ENCODE peak calls at places on chromosome 6, in ten cellular contexts. One of them, this sample, is unnamed.

GRCh38 chr6:69421270-69421669 is 375.5 kb downstream of the LMBRD1 start:
- DNase-seq in NCI-H774: no peak
- DNase-seq in dermis blood vessel endothelial cell: no peak
- DNase-seq in central memory CD4-positive, alpha-beta T cell: no peak
- DNase-seq in cardiac muscle cell: no peak
- DNase-seq in A549: no peak
- DNase-seq in T47D: no peak
- DNase-seq in hepatocyte: no peak
- DNase-seq in esophagus squamous epithelium: no peak
- DNase-seq in mucosa of descending colon: no peak
- DNase-seq in this sample: no peak

GRCh38 chr6:39792501-39793450 is 600 bp downstream of the DAAM2 start:
- DNase-seq in NCI-H774: no peak
- DNase-seq in dermis blood vessel endothelial cell: no peak
- DNase-seq in central memory CD4-positive, alpha-beta T cell: no peak
- DNase-seq in cardiac muscle cell: no peak
- DNase-seq in A549: no peak
- DNase-seq in T47D: no peak
- DNase-seq in hepatocyte: no peak
- DNase-seq in esophagus squamous epithelium: no peak
- DNase-seq in mucosa of descending colon: peak
- DNase-seq in this sample: no peak

GRCh38 chr6:110618591-110619267 is 142.3 kb upstream of the SLC22A16 start:
- DNase-seq in NCI-H774: no peak
- DNase-seq in dermis blood vessel endothelial cell: peak
- DNase-seq in central memory CD4-positive, alpha-beta T cell: no peak
- DNase-seq in cardiac muscle cell: no peak
- DNase-seq in A549: peak
- DNase-seq in T47D: peak
- DNase-seq in hepatocyte: peak
- DNase-seq in esophagus squamous epithelium: no peak
- DNase-seq in mucosa of descending colon: no peak
- DNase-seq in this sample: no peak

GRCh38 chr6:16338577-16339262 is 100.3 kb downstream of the GMPR start:
- DNase-seq in NCI-H774: no peak
- DNase-seq in dermis blood vessel endothelial cell: peak
- DNase-seq in central memory CD4-positive, alpha-beta T cell: no peak
- DNase-seq in cardiac muscle cell: peak
- DNase-seq in A549: peak
- DNase-seq in T47D: peak
- DNase-seq in hepatocyte: peak
- DNase-seq in esophagus squamous epithelium: peak
- DNase-seq in mucosa of descending colon: peak
- DNase-seq in this sample: peak

GRCh38 chr6:53005667-53006250 is 10.7 kb upstream of the GSTA4 start:
- DNase-seq in NCI-H774: no peak
- DNase-seq in dermis blood vessel endothelial cell: no peak
- DNase-seq in central memory CD4-positive, alpha-beta T cell: no peak
- DNase-seq in cardiac muscle cell: no peak
- DNase-seq in A549: no peak
- DNase-seq in T47D: no peak
- DNase-seq in hepatocyte: no peak
- DNase-seq in esophagus squamous epithelium: no peak
- DNase-seq in mucosa of descending colon: no peak
- DNase-seq in this sample: no peak

GRCh38 chr6:147283460-147283859 is 79.2 kb downstream of the STXBP5 start:
- DNase-seq in NCI-H774: no peak
- DNase-seq in dermis blood vessel endothelial cell: no peak
- DNase-seq in central memory CD4-positive, alpha-beta T cell: no peak
- DNase-seq in cardiac muscle cell: no peak
- DNase-seq in A549: no peak
- DNase-seq in T47D: no peak
- DNase-seq in hepatocyte: peak
- DNase-seq in esophagus squamous epithelium: no peak
- DNase-seq in mucosa of descending colon: no peak
- DNase-seq in this sample: no peak

GRCh38 chr6:41698350-41698781 is 37.0 kb downstream of the TFEB start:
- DNase-seq in NCI-H774: no peak
- DNase-seq in dermis blood vessel endothelial cell: peak
- DNase-seq in central memory CD4-positive, alpha-beta T cell: no peak
- DNase-seq in cardiac muscle cell: peak
- DNase-seq in A549: no peak
- DNase-seq in T47D: no peak
- DNase-seq in hepatocyte: no peak
- DNase-seq in esophagus squamous epithelium: no peak
- DNase-seq in mucosa of descending colon: no peak
- DNase-seq in this sample: no peak

GRCh38 chr6:34984416-34984815 is 95.4 kb downstream of the ANKS1A start:
- DNase-seq in NCI-H774: no peak
- DNase-seq in dermis blood vessel endothelial cell: no peak
- DNase-seq in central memory CD4-positive, alpha-beta T cell: no peak
- DNase-seq in cardiac muscle cell: no peak
- DNase-seq in A549: no peak
- DNase-seq in T47D: no peak
- DNase-seq in hepatocyte: no peak
- DNase-seq in esophagus squamous epithelium: no peak
- DNase-seq in mucosa of descending colon: no peak
- DNase-seq in this sample: no peak

GRCh38 chr6:2021713-2022125 is 223.7 kb downstream of the GMDS start:
- DNase-seq in NCI-H774: peak
- DNase-seq in dermis blood vessel endothelial cell: peak
- DNase-seq in central memory CD4-positive, alpha-beta T cell: no peak
- DNase-seq in cardiac muscle cell: peak
- DNase-seq in A549: no peak
- DNase-seq in T47D: no peak
- DNase-seq in hepatocyte: peak
- DNase-seq in esophagus squamous epithelium: no peak
- DNase-seq in mucosa of descending colon: peak
- DNase-seq in this sample: no peak

GRCh38 chr6:144377586-144377985 is 92.5 kb downstream of the UTRN start:
- DNase-seq in NCI-H774: no peak
- DNase-seq in dermis blood vessel endothelial cell: peak
- DNase-seq in central memory CD4-positive, alpha-beta T cell: no peak
- DNase-seq in cardiac muscle cell: peak
- DNase-seq in A549: no peak
- DNase-seq in T47D: no peak
- DNase-seq in hepatocyte: no peak
- DNase-seq in esophagus squamous epithelium: no peak
- DNase-seq in mucosa of descending colon: no peak
- DNase-seq in this sample: no peak

GRCh38 chr6:40398810-40399477 is 188.2 kb downstream of the LRFN2 start:
- DNase-seq in NCI-H774: no peak
- DNase-seq in dermis blood vessel endothelial cell: no peak
- DNase-seq in central memory CD4-positive, alpha-beta T cell: no peak
- DNase-seq in cardiac muscle cell: no peak
- DNase-seq in A549: no peak
- DNase-seq in T47D: no peak
- DNase-seq in hepatocyte: no peak
- DNase-seq in esophagus squamous epithelium: no peak
- DNase-seq in mucosa of descending colon: no peak
- DNase-seq in this sample: no peak

GRCh38 chr6:134757911-134758361 is 192.0 kb downstream of the ALDH8A1 start:
- DNase-seq in NCI-H774: no peak
- DNase-seq in dermis blood vessel endothelial cell: no peak
- DNase-seq in central memory CD4-positive, alpha-beta T cell: no peak
- DNase-seq in cardiac muscle cell: peak
- DNase-seq in A549: no peak
- DNase-seq in T47D: peak
- DNase-seq in hepatocyte: peak
- DNase-seq in esophagus squamous epithelium: no peak
- DNase-seq in mucosa of descending colon: no peak
- DNase-seq in this sample: no peak

GRCh38 chr6:90790058-90790457 is 203.2 kb upstream of the MAP3K7 start:
- DNase-seq in NCI-H774: no peak
- DNase-seq in dermis blood vessel endothelial cell: no peak
- DNase-seq in central memory CD4-positive, alpha-beta T cell: no peak
- DNase-seq in cardiac muscle cell: peak
- DNase-seq in A549: no peak
- DNase-seq in T47D: no peak
- DNase-seq in hepatocyte: peak
- DNase-seq in esophagus squamous epithelium: no peak
- DNase-seq in mucosa of descending colon: no peak
- DNase-seq in this sample: no peak

GRCh38 chr6:56914791-56915658 is 39.9 kb upstream of the BEND6 start:
- DNase-seq in NCI-H774: no peak
- DNase-seq in dermis blood vessel endothelial cell: no peak
- DNase-seq in central memory CD4-positive, alpha-beta T cell: no peak
- DNase-seq in cardiac muscle cell: no peak
- DNase-seq in A549: no peak
- DNase-seq in T47D: peak
- DNase-seq in hepatocyte: no peak
- DNase-seq in esophagus squamous epithelium: no peak
- DNase-seq in mucosa of descending colon: no peak
- DNase-seq in this sample: no peak

GRCh38 chr6:129141499-129141898 is 258.6 kb downstream of the LAMA2 start:
- DNase-seq in NCI-H774: no peak
- DNase-seq in dermis blood vessel endothelial cell: no peak
- DNase-seq in central memory CD4-positive, alpha-beta T cell: no peak
- DNase-seq in cardiac muscle cell: peak
- DNase-seq in A549: no peak
- DNase-seq in T47D: no peak
- DNase-seq in hepatocyte: no peak
- DNase-seq in esophagus squamous epithelium: no peak
- DNase-seq in mucosa of descending colon: no peak
- DNase-seq in this sample: no peak

GRCh38 chr6:7138921-7139358 is 31.2 kb downstream of the RREB1 start:
- DNase-seq in NCI-H774: peak
- DNase-seq in dermis blood vessel endothelial cell: peak
- DNase-seq in central memory CD4-positive, alpha-beta T cell: peak
- DNase-seq in cardiac muscle cell: no peak
- DNase-seq in A549: peak
- DNase-seq in T47D: peak
- DNase-seq in hepatocyte: peak
- DNase-seq in esophagus squamous epithelium: no peak
- DNase-seq in mucosa of descending colon: peak
- DNase-seq in this sample: no peak

GRCh38 chr6:44172759-44173500 is 14.3 kb downstream of the CAPN11 start:
- DNase-seq in NCI-H774: peak
- DNase-seq in dermis blood vessel endothelial cell: peak
- DNase-seq in central memory CD4-positive, alpha-beta T cell: peak
- DNase-seq in cardiac muscle cell: peak
- DNase-seq in A549: peak
- DNase-seq in T47D: peak
- DNase-seq in hepatocyte: peak
- DNase-seq in esophagus squamous epithelium: peak
- DNase-seq in mucosa of descending colon: peak
- DNase-seq in this sample: peak

GRCh38 chr6:83429857-83430605 is 820 bp downstream of the ME1 start:
- DNase-seq in NCI-H774: peak
- DNase-seq in dermis blood vessel endothelial cell: peak
- DNase-seq in central memory CD4-positive, alpha-beta T cell: no peak
- DNase-seq in cardiac muscle cell: peak
- DNase-seq in A549: peak
- DNase-seq in T47D: peak
- DNase-seq in hepatocyte: peak
- DNase-seq in esophagus squamous epithelium: no peak
- DNase-seq in mucosa of descending colon: peak
- DNase-seq in this sample: no peak

GRCh38 chr6:33995046-33995872 is 150.6 kb downstream of the GRM4 start:
- DNase-seq in NCI-H774: no peak
- DNase-seq in dermis blood vessel endothelial cell: no peak
- DNase-seq in central memory CD4-positive, alpha-beta T cell: no peak
- DNase-seq in cardiac muscle cell: no peak
- DNase-seq in A549: no peak
- DNase-seq in T47D: no peak
- DNase-seq in hepatocyte: peak
- DNase-seq in esophagus squamous epithelium: no peak
- DNase-seq in mucosa of descending colon: peak
- DNase-seq in this sample: no peak

GRCh38 chr6:122869437-122870024 is 80.5 kb downstream of the SMPDL3A start:
- DNase-seq in NCI-H774: peak
- DNase-seq in dermis blood vessel endothelial cell: peak
- DNase-seq in central memory CD4-positive, alpha-beta T cell: no peak
- DNase-seq in cardiac muscle cell: peak
- DNase-seq in A549: peak
- DNase-seq in T47D: peak
- DNase-seq in hepatocyte: peak
- DNase-seq in esophagus squamous epithelium: no peak
- DNase-seq in mucosa of descending colon: no peak
- DNase-seq in this sample: no peak

This sample was measured in 8988T.